ENCODE peak calls at places on chromosomes 5 and 9, in eight cellular contexts. S, D, L, F, T, A, Y and H are unnamed samples.

GRCh38 chr9:92759990-92760893 is 4.4 kb downstream of the BICD2 start:
- DNase-seq in A (no peak), S (no peak), T (no peak), F (no peak), Y (peak; percentile 52), L (no peak), D (no peak), H (no peak)

GRCh38 chr5:66744040-66744439 is 147.8 kb downstream of the MAST4 start:
- DNase-seq in A (peak; percentile 70), Y (no peak), T (no peak), S (no peak), F (no peak), L (peak; percentile 55), D (no peak), H (no peak)

GRCh38 chr5:32542216-32543059 is 42.9 kb upstream of the SUB1 start:
- DNase-seq in Y (no peak), T (no peak), L (peak; percentile 58), A (peak; percentile 59), D (no peak), S (no peak), F (no peak), H (no peak)

GRCh38 chr5:113330533-113331200 is 104.1 kb downstream of the TSSK1B start:
- DNase-seq in F (no peak), D (no peak), S (no peak), Y (no peak), A (peak; percentile 30), L (peak; percentile 60), T (peak; percentile 19), H (peak; percentile 38)

GRCh38 chr9:32251539-32251938 is 132.9 kb upstream of the ACO1 start:
- DNase-seq in A (peak; percentile 4), L (peak; percentile 38), T (peak; percentile 80), D (no peak), F (no peak), S (no peak), Y (peak; percentile 33), H (peak; percentile 70)

GRCh38 chr5:6604341-6604740 is 28.5 kb downstream of the NSUN2 start:
- DNase-seq in A (no peak), D (no peak), S (no peak), F (no peak), T (no peak), Y (no peak), L (no peak), H (no peak)

GRCh38 chr9:89234636-89235035 is 56.0 kb upstream of the SHC3 start:
- DNase-seq in S (no peak), T (no peak), L (peak; percentile 39), F (no peak), Y (peak; percentile 49), A (peak; percentile 33), D (no peak), H (peak; percentile 18)

GRCh38 chr5:16549491-16550233 is 67.1 kb downstream of the RETREG1 start:
- DNase-seq in D (no peak), A (no peak), T (no peak), Y (no peak), F (no peak), L (no peak), S (no peak), H (peak; percentile 57)

GRCh38 chr9:21806644-21807043 is 4.2 kb downstream of the MTAP start:
- DNase-seq in D (no peak), Y (no peak), T (no peak), F (no peak), A (no peak), S (no peak), L (no peak), H (no peak)

GRCh38 chr9:86893811-86894490 is 53.4 kb downstream of the GAS1 start:
- DNase-seq in Y (no peak), A (no peak), D (no peak), S (no peak), L (no peak), T (no peak), F (no peak), H (no peak)

GRCh38 chr9:91045036-91045435 is 243.4 kb downstream of the SYK start:
- DNase-seq in A (no peak), S (no peak), L (no peak), Y (no peak), D (no peak), F (no peak), T (peak; percentile 23), H (no peak)

GRCh38 chr5:179258922-179259730 is 86.1 kb downstream of the ADAMTS2 start:
- DNase-seq in A (peak; percentile 94), Y (no peak), D (no peak), L (peak; percentile 31), T (no peak), F (no peak), S (no peak), H (no peak)

GRCh38 chr5:169647566-169647965 is 10.5 kb downstream of the DOCK2 start:
- DNase-seq in S (no peak), Y (no peak), F (no peak), A (no peak), D (no peak), L (no peak), T (no peak), H (no peak)

GRCh38 chr9:95515272-95516113 is 1.3 kb downstream of the PTCH1 start:
- DNase-seq in Y (no peak), F (no peak), A (no peak), T (no peak), D (no peak), L (no peak), S (no peak), H (peak; percentile 39)

GRCh38 chr5:29984153-29984534 is 1209.3 kb upstream of the CDH6 start:
- DNase-seq in L (no peak), Y (no peak), A (no peak), F (no peak), S (no peak), D (no peak), T (no peak), H (no peak)

GRCh38 chr5:110846621-110847020 is 107.8 kb downstream of the SLC25A46 start:
- DNase-seq in D (no peak), T (no peak), Y (no peak), L (no peak), A (no peak), F (no peak), S (no peak), H (peak; percentile 39)

GRCh38 chr9:132430998-132431397 is 21.0 kb downstream of the CFAP77 start:
- DNase-seq in S (no peak), Y (no peak), A (no peak), F (no peak), D (no peak), L (no peak), T (no peak), H (no peak)

GRCh38 chr9:72485821-72486605 is 35.4 kb upstream of the TMC1 start:
- DNase-seq in T (no peak), D (no peak), L (peak; percentile 46), S (no peak), A (peak; percentile 73), F (no peak), Y (no peak), H (peak; percentile 21)

GRCh38 chr9:77010527-77010926 is 8.9 kb upstream of the FOXB2 start:
- DNase-seq in F (no peak), Y (no peak), T (no peak), L (no peak), D (no peak), A (no peak), S (no peak), H (no peak)
- H3K27me3 ChIP-seq in F (peaks cover 43% of the 10 kb centered on the region), Y (peaks cover 69% of the 10 kb centered on the region), T (peaks cover 1% of the 10 kb centered on the region), L (peaks cover 37% of the 10 kb centered on the region), D (peaks cover 43% of the 10 kb centered on the region), A (peaks cover 64% of the 10 kb centered on the region), S (peaks cover 9% of the 10 kb centered on the region), H (peaks cover 77% of the 10 kb centered on the region)

DNA sequence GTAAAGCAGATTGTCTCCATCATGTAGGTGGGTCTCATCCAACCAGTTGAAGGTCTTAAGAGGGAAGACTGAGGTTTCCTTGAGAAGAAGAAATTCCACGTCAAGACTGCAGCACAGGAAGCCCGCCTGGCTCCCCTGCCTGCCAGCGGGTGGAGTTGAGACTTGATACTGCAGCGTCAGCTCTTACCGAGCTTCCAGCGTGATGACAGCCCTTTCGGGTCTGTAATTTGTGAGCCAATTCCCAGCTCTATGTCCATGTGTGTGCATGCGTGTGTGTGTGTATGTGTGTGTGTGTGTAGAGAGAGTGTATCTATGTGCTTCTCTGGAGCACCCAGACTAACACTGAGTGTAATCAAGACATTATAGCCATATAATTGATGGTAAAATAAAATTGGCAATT is 379.7 kb upstream of the IRX2 start:
- DNase-seq in A (no peak), D (no peak), T (no peak), Y (no peak), L (no peak), S (no peak), F (no peak), H (no peak)
- H3K27me3 ChIP-seq in A (no peaks in the 10 kb centered on the region), D (no peaks in the 10 kb centered on the region), T (no peaks in the 10 kb centered on the region), Y (no peaks in the 10 kb centered on the region), L (no peaks in the 10 kb centered on the region), S (no peaks in the 10 kb centered on the region), F (no peaks in the 10 kb centered on the region), H (no peaks in the 10 kb centered on the region)

DNA sequence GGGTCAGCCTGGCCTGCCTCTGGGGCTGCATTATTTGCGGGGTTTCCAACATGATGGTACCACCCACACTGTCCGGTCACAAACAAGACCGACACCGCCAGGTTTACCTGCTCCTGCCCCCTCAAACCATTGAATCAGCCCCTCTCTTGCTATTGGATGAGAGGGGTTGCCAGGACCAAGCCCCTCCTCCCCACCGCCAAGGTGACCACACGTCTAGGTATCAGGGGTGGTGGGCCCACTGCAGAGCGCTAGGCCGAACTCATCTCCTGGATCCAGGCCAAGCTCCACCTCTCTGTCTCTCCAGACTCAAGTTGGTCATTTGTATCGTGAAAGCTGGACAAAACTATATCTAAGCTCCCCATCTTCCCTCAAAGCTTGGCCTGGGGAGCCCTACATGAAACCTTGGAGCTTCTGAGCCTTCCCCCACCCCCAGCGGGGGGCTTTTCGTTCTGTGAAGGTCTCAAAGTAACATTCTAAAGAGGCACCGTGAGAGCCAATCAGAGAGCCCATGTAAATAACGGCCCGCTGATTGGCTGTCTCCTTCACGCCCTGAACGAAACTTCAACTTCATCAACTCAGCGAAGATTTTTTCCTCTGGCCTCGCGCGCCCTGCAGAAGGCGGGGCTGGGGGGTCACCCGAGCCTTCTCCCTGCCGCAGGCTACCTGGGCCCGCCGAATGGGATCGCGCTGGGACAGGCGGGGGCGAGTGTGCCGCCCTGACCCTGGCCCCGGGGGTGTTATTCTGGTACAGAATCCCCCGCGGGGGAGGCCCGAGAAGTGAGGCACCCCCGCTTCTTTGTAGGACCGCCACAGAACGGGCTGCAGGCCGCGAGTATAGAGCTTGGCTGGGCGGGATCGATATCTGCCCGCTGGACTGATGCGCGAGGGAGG is 49.6 kb upstream of the PSD2 start:
- DNase-seq in L (peak; percentile 66), F (no peak), A (peak; percentile 68), D (no peak), S (no peak), T (peak; percentile 85), Y (peak; percentile 54), H (peak; percentile 85)
- H3K27me3 ChIP-seq in L (peaks cover 12% of the 10 kb centered on the region), F (peaks cover 3% of the 10 kb centered on the region), A (no peaks in the 10 kb centered on the region), D (peaks cover 56% of the 10 kb centered on the region), S (no peaks in the 10 kb centered on the region), T (no peaks in the 10 kb centered on the region), Y (peaks cover 35% of the 10 kb centered on the region), H (no peaks in the 10 kb centered on the region)

GRCh38 chr9:137872296-137872695 is 5.3 kb upstream of the CACNA1B start:
- DNase-seq in D (no peak), S (no peak), Y (no peak), A (no peak), L (no peak), T (no peak), F (no peak), H (no peak)

GRCh38 chr9:137865581-137866145 is 11.9 kb upstream of the CACNA1B start:
- DNase-seq in S (no peak), D (no peak), T (no peak), F (no peak), L (no peak), A (no peak), Y (no peak), H (no peak)

GRCh38 chr9:137870432-137870831 is 7.2 kb upstream of the CACNA1B start:
- DNase-seq in F (no peak), T (no peak), S (no peak), A (no peak), D (no peak), L (no peak), Y (no peak), H (no peak)

GRCh38 chr9:137866226-137867141 is 11.1 kb upstream of the CACNA1B start:
- DNase-seq in F (no peak), A (no peak), Y (no peak), D (no peak), S (no peak), T (no peak), L (no peak), H (no peak)
- H3K27me3 ChIP-seq in F (no peaks in the 10 kb centered on the region), A (no peaks in the 10 kb centered on the region), Y (no peaks in the 10 kb centered on the region), D (peaks cover 13% of the 10 kb centered on the region), S (no peaks in the 10 kb centered on the region), T (no peaks in the 10 kb centered on the region), L (no peaks in the 10 kb centered on the region), H (no peaks in the 10 kb centered on the region)